ENCODE peak calls at places on chromosomes 13 and 19, in nine cellular contexts. One of them, this sample, is unnamed.

GRCh38 chr13:113164492-113164891 is 6.0 kb downstream of the PROZ start:
- DNase-seq in fibroblast of the conjunctiva: no peak
- DNase-seq in ascending aorta: no peak
- DNase-seq in left lung: no peak
- DNase-seq in stimulated activated CD8-positive, alpha-beta memory T cell treated with anti-CD3 and anti-CD28 coated beads, Interleukin-2, amount 100 ng/mL, for 1 hour: no peak
- DNase-seq in stimulated activated CD4-positive, alpha-beta T cell treated with anti-CD3 and anti-CD28 coated beads, TNF-alpha, amount 100 ng/mL, for 1 hour: no peak
- DNase-seq in mucosa of descending colon: no peak
- DNase-seq in effector CD4-positive, alpha-beta T cell: no peak
- DNase-seq in adrenal gland: no peak
- DNase-seq in this sample: no peak

GRCh38 chr13:22592515-22592914 is 588.3 kb upstream of the SGCG start:
- DNase-seq in fibroblast of the conjunctiva: peak; percentile 1
- DNase-seq in ascending aorta: no peak
- DNase-seq in left lung: no peak
- DNase-seq in stimulated activated CD8-positive, alpha-beta memory T cell treated with anti-CD3 and anti-CD28 coated beads, Interleukin-2, amount 100 ng/mL, for 1 hour: no peak
- DNase-seq in stimulated activated CD4-positive, alpha-beta T cell treated with anti-CD3 and anti-CD28 coated beads, TNF-alpha, amount 100 ng/mL, for 1 hour: no peak
- DNase-seq in mucosa of descending colon: no peak
- DNase-seq in effector CD4-positive, alpha-beta T cell: no peak
- DNase-seq in adrenal gland: no peak
- DNase-seq in this sample: no peak

GRCh38 chr13:91280806-91281205 is 66.7 kb upstream of the MIR17HG start:
- DNase-seq in fibroblast of the conjunctiva: no peak
- DNase-seq in ascending aorta: no peak
- DNase-seq in left lung: no peak
- DNase-seq in stimulated activated CD8-positive, alpha-beta memory T cell treated with anti-CD3 and anti-CD28 coated beads, Interleukin-2, amount 100 ng/mL, for 1 hour: no peak
- DNase-seq in stimulated activated CD4-positive, alpha-beta T cell treated with anti-CD3 and anti-CD28 coated beads, TNF-alpha, amount 100 ng/mL, for 1 hour: no peak
- DNase-seq in mucosa of descending colon: no peak
- DNase-seq in effector CD4-positive, alpha-beta T cell: no peak
- DNase-seq in adrenal gland: no peak
- DNase-seq in this sample: no peak

GRCh38 chr19:18001837-18002345 is 6.1 kb upstream of the ARRDC2 start:
- DNase-seq in fibroblast of the conjunctiva: no peak
- DNase-seq in ascending aorta: no peak
- DNase-seq in left lung: no peak
- DNase-seq in stimulated activated CD8-positive, alpha-beta memory T cell treated with anti-CD3 and anti-CD28 coated beads, Interleukin-2, amount 100 ng/mL, for 1 hour: no peak
- DNase-seq in stimulated activated CD4-positive, alpha-beta T cell treated with anti-CD3 and anti-CD28 coated beads, TNF-alpha, amount 100 ng/mL, for 1 hour: no peak
- DNase-seq in mucosa of descending colon: peak; percentile 51
- DNase-seq in effector CD4-positive, alpha-beta T cell: no peak
- DNase-seq in adrenal gland: no peak
- DNase-seq in this sample: peak; percentile 62

GRCh38 chr19:10019246-10019645 is 6.0 kb downstream of the RDH8 start:
- DNase-seq in fibroblast of the conjunctiva: no peak
- DNase-seq in ascending aorta: no peak
- DNase-seq in left lung: no peak
- DNase-seq in stimulated activated CD8-positive, alpha-beta memory T cell treated with anti-CD3 and anti-CD28 coated beads, Interleukin-2, amount 100 ng/mL, for 1 hour: no peak
- DNase-seq in stimulated activated CD4-positive, alpha-beta T cell treated with anti-CD3 and anti-CD28 coated beads, TNF-alpha, amount 100 ng/mL, for 1 hour: no peak
- DNase-seq in mucosa of descending colon: no peak
- DNase-seq in effector CD4-positive, alpha-beta T cell: no peak
- DNase-seq in adrenal gland: no peak
- DNase-seq in this sample: no peak

GRCh38 chr13:19644947-19645439 is 11.5 kb downstream of the MPHOSPH8 start:
- DNase-seq in fibroblast of the conjunctiva: no peak
- DNase-seq in ascending aorta: no peak
- DNase-seq in left lung: no peak
- DNase-seq in stimulated activated CD8-positive, alpha-beta memory T cell treated with anti-CD3 and anti-CD28 coated beads, Interleukin-2, amount 100 ng/mL, for 1 hour: no peak
- DNase-seq in stimulated activated CD4-positive, alpha-beta T cell treated with anti-CD3 and anti-CD28 coated beads, TNF-alpha, amount 100 ng/mL, for 1 hour: no peak
- DNase-seq in mucosa of descending colon: no peak
- DNase-seq in effector CD4-positive, alpha-beta T cell: no peak
- DNase-seq in adrenal gland: no peak
- DNase-seq in this sample: no peak

GRCh38 chr19:18304496-18305312 is 18.2 kb downstream of the LSM4 start:
- DNase-seq in fibroblast of the conjunctiva: no peak
- DNase-seq in ascending aorta: peak; percentile 83
- DNase-seq in left lung: peak; percentile 86
- DNase-seq in stimulated activated CD8-positive, alpha-beta memory T cell treated with anti-CD3 and anti-CD28 coated beads, Interleukin-2, amount 100 ng/mL, for 1 hour: peak; percentile 75
- DNase-seq in stimulated activated CD4-positive, alpha-beta T cell treated with anti-CD3 and anti-CD28 coated beads, TNF-alpha, amount 100 ng/mL, for 1 hour: peak; percentile 73
- DNase-seq in mucosa of descending colon: peak; percentile 78
- DNase-seq in effector CD4-positive, alpha-beta T cell: peak; percentile 77
- DNase-seq in adrenal gland: peak; percentile 97
- DNase-seq in this sample: peak; percentile 92

GRCh38 chr19:51994048-51994644 is 7.5 kb upstream of the ZNF350 start:
- DNase-seq in fibroblast of the conjunctiva: no peak
- DNase-seq in ascending aorta: no peak
- DNase-seq in left lung: no peak
- DNase-seq in stimulated activated CD8-positive, alpha-beta memory T cell treated with anti-CD3 and anti-CD28 coated beads, Interleukin-2, amount 100 ng/mL, for 1 hour: no peak
- DNase-seq in stimulated activated CD4-positive, alpha-beta T cell treated with anti-CD3 and anti-CD28 coated beads, TNF-alpha, amount 100 ng/mL, for 1 hour: no peak
- DNase-seq in mucosa of descending colon: no peak
- DNase-seq in effector CD4-positive, alpha-beta T cell: no peak
- DNase-seq in adrenal gland: no peak
- DNase-seq in this sample: no peak

GRCh38 chr13:45325806-45326205 is 15.2 kb downstream of the TPT1 start:
- DNase-seq in fibroblast of the conjunctiva: peak; percentile 58
- DNase-seq in ascending aorta: peak; percentile 39
- DNase-seq in left lung: no peak
- DNase-seq in stimulated activated CD8-positive, alpha-beta memory T cell treated with anti-CD3 and anti-CD28 coated beads, Interleukin-2, amount 100 ng/mL, for 1 hour: no peak
- DNase-seq in stimulated activated CD4-positive, alpha-beta T cell treated with anti-CD3 and anti-CD28 coated beads, TNF-alpha, amount 100 ng/mL, for 1 hour: no peak
- DNase-seq in mucosa of descending colon: no peak
- DNase-seq in effector CD4-positive, alpha-beta T cell: no peak
- DNase-seq in adrenal gland: peak; percentile 89
- DNase-seq in this sample: peak; percentile 69

GRCh38 chr19:30664358-30665058 is 292.3 kb downstream of the ZNF536 start:
- DNase-seq in fibroblast of the conjunctiva: no peak
- DNase-seq in ascending aorta: no peak
- DNase-seq in left lung: no peak
- DNase-seq in stimulated activated CD8-positive, alpha-beta memory T cell treated with anti-CD3 and anti-CD28 coated beads, Interleukin-2, amount 100 ng/mL, for 1 hour: no peak
- DNase-seq in stimulated activated CD4-positive, alpha-beta T cell treated with anti-CD3 and anti-CD28 coated beads, TNF-alpha, amount 100 ng/mL, for 1 hour: no peak
- DNase-seq in mucosa of descending colon: no peak
- DNase-seq in effector CD4-positive, alpha-beta T cell: no peak
- DNase-seq in adrenal gland: peak; percentile 96
- DNase-seq in this sample: no peak

GRCh38 chr19:49861127-49861526 is 6.2 kb downstream of the PNKP start:
- DNase-seq in fibroblast of the conjunctiva: peak; percentile 35
- DNase-seq in ascending aorta: no peak
- DNase-seq in left lung: peak; percentile 42
- DNase-seq in stimulated activated CD8-positive, alpha-beta memory T cell treated with anti-CD3 and anti-CD28 coated beads, Interleukin-2, amount 100 ng/mL, for 1 hour: no peak
- DNase-seq in stimulated activated CD4-positive, alpha-beta T cell treated with anti-CD3 and anti-CD28 coated beads, TNF-alpha, amount 100 ng/mL, for 1 hour: no peak
- DNase-seq in mucosa of descending colon: peak; percentile 72
- DNase-seq in effector CD4-positive, alpha-beta T cell: no peak
- DNase-seq in adrenal gland: peak; percentile 86
- DNase-seq in this sample: no peak

GRCh38 chr19:43872547-43873336 is 45.6 kb downstream of the ZNF283 start:
- DNase-seq in fibroblast of the conjunctiva: no peak
- DNase-seq in ascending aorta: no peak
- DNase-seq in left lung: no peak
- DNase-seq in stimulated activated CD8-positive, alpha-beta memory T cell treated with anti-CD3 and anti-CD28 coated beads, Interleukin-2, amount 100 ng/mL, for 1 hour: no peak
- DNase-seq in stimulated activated CD4-positive, alpha-beta T cell treated with anti-CD3 and anti-CD28 coated beads, TNF-alpha, amount 100 ng/mL, for 1 hour: no peak
- DNase-seq in mucosa of descending colon: no peak
- DNase-seq in effector CD4-positive, alpha-beta T cell: no peak
- DNase-seq in adrenal gland: no peak
- DNase-seq in this sample: no peak

GRCh38 chr19:32817252-32817912 is 52.2 kb downstream of the SLC7A9 start:
- DNase-seq in fibroblast of the conjunctiva: no peak
- DNase-seq in ascending aorta: no peak
- DNase-seq in left lung: no peak
- DNase-seq in stimulated activated CD8-positive, alpha-beta memory T cell treated with anti-CD3 and anti-CD28 coated beads, Interleukin-2, amount 100 ng/mL, for 1 hour: no peak
- DNase-seq in stimulated activated CD4-positive, alpha-beta T cell treated with anti-CD3 and anti-CD28 coated beads, TNF-alpha, amount 100 ng/mL, for 1 hour: no peak
- DNase-seq in mucosa of descending colon: peak; percentile 37
- DNase-seq in effector CD4-positive, alpha-beta T cell: no peak
- DNase-seq in adrenal gland: no peak
- DNase-seq in this sample: no peak

GRCh38 chr13:53121131-53121773 is 92.6 kb downstream of the OLFM4 start:
- DNase-seq in fibroblast of the conjunctiva: no peak
- DNase-seq in ascending aorta: no peak
- DNase-seq in left lung: no peak
- DNase-seq in stimulated activated CD8-positive, alpha-beta memory T cell treated with anti-CD3 and anti-CD28 coated beads, Interleukin-2, amount 100 ng/mL, for 1 hour: no peak
- DNase-seq in stimulated activated CD4-positive, alpha-beta T cell treated with anti-CD3 and anti-CD28 coated beads, TNF-alpha, amount 100 ng/mL, for 1 hour: no peak
- DNase-seq in mucosa of descending colon: no peak
- DNase-seq in effector CD4-positive, alpha-beta T cell: no peak
- DNase-seq in adrenal gland: no peak
- DNase-seq in this sample: no peak

GRCh38 chr19:21587549-21587948 is 82.1 kb downstream of the ZNF429 start:
- DNase-seq in fibroblast of the conjunctiva: no peak
- DNase-seq in ascending aorta: no peak
- DNase-seq in left lung: no peak
- DNase-seq in stimulated activated CD8-positive, alpha-beta memory T cell treated with anti-CD3 and anti-CD28 coated beads, Interleukin-2, amount 100 ng/mL, for 1 hour: no peak
- DNase-seq in stimulated activated CD4-positive, alpha-beta T cell treated with anti-CD3 and anti-CD28 coated beads, TNF-alpha, amount 100 ng/mL, for 1 hour: no peak
- DNase-seq in mucosa of descending colon: no peak
- DNase-seq in effector CD4-positive, alpha-beta T cell: no peak
- DNase-seq in adrenal gland: no peak
- DNase-seq in this sample: no peak

GRCh38 chr13:36447501-36447900 is 15.2 kb downstream of the CCNA1 start:
- DNase-seq in fibroblast of the conjunctiva: no peak
- DNase-seq in ascending aorta: no peak
- DNase-seq in left lung: no peak
- DNase-seq in stimulated activated CD8-positive, alpha-beta memory T cell treated with anti-CD3 and anti-CD28 coated beads, Interleukin-2, amount 100 ng/mL, for 1 hour: no peak
- DNase-seq in stimulated activated CD4-positive, alpha-beta T cell treated with anti-CD3 and anti-CD28 coated beads, TNF-alpha, amount 100 ng/mL, for 1 hour: no peak
- DNase-seq in mucosa of descending colon: no peak
- DNase-seq in effector CD4-positive, alpha-beta T cell: no peak
- DNase-seq in adrenal gland: no peak
- DNase-seq in this sample: no peak

GRCh38 chr13:60629158-60629557 is 232.1 kb downstream of the TDRD3 start:
- DNase-seq in fibroblast of the conjunctiva: no peak
- DNase-seq in ascending aorta: no peak
- DNase-seq in left lung: no peak
- DNase-seq in stimulated activated CD8-positive, alpha-beta memory T cell treated with anti-CD3 and anti-CD28 coated beads, Interleukin-2, amount 100 ng/mL, for 1 hour: no peak
- DNase-seq in stimulated activated CD4-positive, alpha-beta T cell treated with anti-CD3 and anti-CD28 coated beads, TNF-alpha, amount 100 ng/mL, for 1 hour: no peak
- DNase-seq in mucosa of descending colon: no peak
- DNase-seq in effector CD4-positive, alpha-beta T cell: no peak
- DNase-seq in adrenal gland: no peak
- DNase-seq in this sample: no peak

GRCh38 chr19:28727133-28727834 is 485.7 kb downstream of the UQCRFS1 start:
- DNase-seq in fibroblast of the conjunctiva: no peak
- DNase-seq in ascending aorta: no peak
- DNase-seq in left lung: no peak
- DNase-seq in stimulated activated CD8-positive, alpha-beta memory T cell treated with anti-CD3 and anti-CD28 coated beads, Interleukin-2, amount 100 ng/mL, for 1 hour: no peak
- DNase-seq in stimulated activated CD4-positive, alpha-beta T cell treated with anti-CD3 and anti-CD28 coated beads, TNF-alpha, amount 100 ng/mL, for 1 hour: no peak
- DNase-seq in mucosa of descending colon: no peak
- DNase-seq in effector CD4-positive, alpha-beta T cell: no peak
- DNase-seq in adrenal gland: no peak
- DNase-seq in this sample: no peak

GRCh38 chr19:45526143-45526542 is 18.9 kb downstream of the VASP start:
- DNase-seq in fibroblast of the conjunctiva: no peak
- DNase-seq in ascending aorta: no peak
- DNase-seq in left lung: no peak
- DNase-seq in stimulated activated CD8-positive, alpha-beta memory T cell treated with anti-CD3 and anti-CD28 coated beads, Interleukin-2, amount 100 ng/mL, for 1 hour: no peak
- DNase-seq in stimulated activated CD4-positive, alpha-beta T cell treated with anti-CD3 and anti-CD28 coated beads, TNF-alpha, amount 100 ng/mL, for 1 hour: no peak
- DNase-seq in mucosa of descending colon: peak; percentile 74
- DNase-seq in effector CD4-positive, alpha-beta T cell: no peak
- DNase-seq in adrenal gland: peak; percentile 79
- DNase-seq in this sample: peak; percentile 85

GRCh38 chr13:31380728-31381127 is 181.0 kb downstream of the B3GLCT start:
- DNase-seq in fibroblast of the conjunctiva: no peak
- DNase-seq in ascending aorta: no peak
- DNase-seq in left lung: no peak
- DNase-seq in stimulated activated CD8-positive, alpha-beta memory T cell treated with anti-CD3 and anti-CD28 coated beads, Interleukin-2, amount 100 ng/mL, for 1 hour: no peak
- DNase-seq in stimulated activated CD4-positive, alpha-beta T cell treated with anti-CD3 and anti-CD28 coated beads, TNF-alpha, amount 100 ng/mL, for 1 hour: no peak
- DNase-seq in mucosa of descending colon: no peak
- DNase-seq in effector CD4-positive, alpha-beta T cell: no peak
- DNase-seq in adrenal gland: no peak
- DNase-seq in this sample: no peak

GRCh38 chr13:105817011-105817410 is 718.5 kb downstream of the EFNB2 start:
- DNase-seq in fibroblast of the conjunctiva: no peak
- DNase-seq in ascending aorta: no peak
- DNase-seq in left lung: no peak
- DNase-seq in stimulated activated CD8-positive, alpha-beta memory T cell treated with anti-CD3 and anti-CD28 coated beads, Interleukin-2, amount 100 ng/mL, for 1 hour: no peak
- DNase-seq in stimulated activated CD4-positive, alpha-beta T cell treated with anti-CD3 and anti-CD28 coated beads, TNF-alpha, amount 100 ng/mL, for 1 hour: no peak
- DNase-seq in mucosa of descending colon: no peak
- DNase-seq in effector CD4-positive, alpha-beta T cell: no peak
- DNase-seq in adrenal gland: no peak
- DNase-seq in this sample: no peak

GRCh38 chr19:42159942-42160341 is 27.7 kb upstream of the POU2F2 start:
- DNase-seq in fibroblast of the conjunctiva: no peak
- DNase-seq in ascending aorta: no peak
- DNase-seq in left lung: no peak
- DNase-seq in stimulated activated CD8-positive, alpha-beta memory T cell treated with anti-CD3 and anti-CD28 coated beads, Interleukin-2, amount 100 ng/mL, for 1 hour: no peak
- DNase-seq in stimulated activated CD4-positive, alpha-beta T cell treated with anti-CD3 and anti-CD28 coated beads, TNF-alpha, amount 100 ng/mL, for 1 hour: no peak
- DNase-seq in mucosa of descending colon: no peak
- DNase-seq in effector CD4-positive, alpha-beta T cell: no peak
- DNase-seq in adrenal gland: no peak
- DNase-seq in this sample: no peak

GRCh38 chr13:41905600-41906254 is 55.2 kb downstream of the VWA8 start:
- DNase-seq in fibroblast of the conjunctiva: peak; percentile 27
- DNase-seq in ascending aorta: no peak
- DNase-seq in left lung: no peak
- DNase-seq in stimulated activated CD8-positive, alpha-beta memory T cell treated with anti-CD3 and anti-CD28 coated beads, Interleukin-2, amount 100 ng/mL, for 1 hour: no peak
- DNase-seq in stimulated activated CD4-positive, alpha-beta T cell treated with anti-CD3 and anti-CD28 coated beads, TNF-alpha, amount 100 ng/mL, for 1 hour: no peak
- DNase-seq in mucosa of descending colon: no peak
- DNase-seq in effector CD4-positive, alpha-beta T cell: no peak
- DNase-seq in adrenal gland: no peak
- DNase-seq in this sample: no peak